ENCODE peak calls at places on chromosomes 2 and 18, in six cellular contexts. One of them, this sample, is unnamed.

GRCh38 chr2:72722492-72723090 is 103.2 kb downstream of the EXOC6B start:
- DNase-seq in SK-N-SH: peak; percentile 6
- DNase-seq in H1: no peak
- DNase-seq in K562: no peak
- DNase-seq in A549: no peak
- DNase-seq in HepG2: peak; percentile 53
- DNase-seq in this sample: no peak

GRCh38 chr18:62660741-62661140 is 54.6 kb upstream of the PHLPP1 start:
- DNase-seq in H1: no peak
- DNase-seq in HepG2: no peak
- DNase-seq in SK-N-SH: no peak
- DNase-seq in A549: no peak
- DNase-seq in K562: no peak
- DNase-seq in this sample: no peak

GRCh38 chr2:158097481-158097880 is 4.2 kb upstream of the UPP2 start:
- DNase-seq in SK-N-SH: peak; percentile 21
- DNase-seq in K562: no peak
- DNase-seq in HepG2: no peak
- DNase-seq in H1: no peak
- DNase-seq in A549: no peak
- DNase-seq in this sample: no peak

GRCh38 chr2:237073552-237073951 is 12.1 kb upstream of the COPS8 start:
- DNase-seq in K562: no peak
- DNase-seq in SK-N-SH: no peak
- DNase-seq in HepG2: no peak
- DNase-seq in H1: no peak
- DNase-seq in A549: no peak
- DNase-seq in this sample: no peak

GRCh38 chr2:98240796-98241398 is 105.4 kb upstream of the CNGA3 start:
- DNase-seq in SK-N-SH: no peak
- DNase-seq in H1: no peak
- DNase-seq in HepG2: no peak
- DNase-seq in A549: no peak
- DNase-seq in K562: no peak
- DNase-seq in this sample: no peak

GRCh38 chr18:74310411-74310810 is 5.2 kb upstream of the C18orf63 start:
- DNase-seq in A549: no peak
- DNase-seq in K562: no peak
- DNase-seq in SK-N-SH: no peak
- DNase-seq in HepG2: peak; percentile 55
- DNase-seq in H1: no peak
- DNase-seq in this sample: no peak

GRCh38 chr18:3540805-3541548 is 91.0 kb downstream of the TGIF1 start:
- DNase-seq in H1: no peak
- DNase-seq in HepG2: no peak
- DNase-seq in SK-N-SH: no peak
- DNase-seq in A549: no peak
- DNase-seq in K562: no peak
- DNase-seq in this sample: no peak

GRCh38 chr18:33584845-33585775 is 7.1 kb downstream of the ASXL3 start:
- DNase-seq in SK-N-SH: no peak
- DNase-seq in HepG2: no peak
- DNase-seq in H1: peak; percentile 17
- DNase-seq in A549: no peak
- DNase-seq in K562: no peak
- DNase-seq in this sample: no peak

GRCh38 chr2:18959952-18960717 is 370.8 kb upstream of the NT5C1B start:
- DNase-seq in HepG2: no peak
- DNase-seq in A549: no peak
- DNase-seq in K562: no peak
- DNase-seq in H1: no peak
- DNase-seq in SK-N-SH: no peak
- DNase-seq in this sample: no peak

GRCh38 chr2:128458438-128458837 is 139.8 kb upstream of the HS6ST1 start:
- DNase-seq in HepG2: no peak
- DNase-seq in K562: no peak
- DNase-seq in A549: no peak
- DNase-seq in SK-N-SH: no peak
- DNase-seq in H1: no peak
- DNase-seq in this sample: no peak

GRCh38 chr2:224563537-224563936 is 21.6 kb downstream of the CUL3 start:
- DNase-seq in K562: no peak
- DNase-seq in H1: no peak
- DNase-seq in A549: no peak
- DNase-seq in SK-N-SH: no peak
- DNase-seq in HepG2: no peak
- DNase-seq in this sample: no peak

GRCh38 chr2:168185583-168186274 is 61.7 kb downstream of the STK39 start:
- DNase-seq in HepG2: peak; percentile 79
- DNase-seq in K562: no peak
- DNase-seq in H1: no peak
- DNase-seq in A549: no peak
- DNase-seq in SK-N-SH: no peak
- DNase-seq in this sample: no peak

GRCh38 chr2:159118115-159118858 is 149.8 kb downstream of the TANC1 start:
- DNase-seq in HepG2: peak; percentile 68
- DNase-seq in K562: peak; percentile 77
- DNase-seq in SK-N-SH: peak; percentile 70
- DNase-seq in A549: peak; percentile 28
- DNase-seq in H1: peak; percentile 59
- DNase-seq in this sample: peak; percentile 51

GRCh38 chr2:241848761-241849615 is 9.7 kb downstream of the PDCD1 start:
- DNase-seq in H1: no peak
- DNase-seq in K562: no peak
- DNase-seq in A549: no peak
- DNase-seq in SK-N-SH: peak; percentile 72
- DNase-seq in HepG2: no peak
- DNase-seq in this sample: no peak

GRCh38 chr18:49907346-49907929 is 94.1 kb upstream of the ACAA2 start:
- DNase-seq in K562: no peak
- DNase-seq in SK-N-SH: no peak
- DNase-seq in HepG2: peak; percentile 20
- DNase-seq in H1: no peak
- DNase-seq in A549: no peak
- DNase-seq in this sample: no peak

GRCh38 chr2:41926614-41927580 is 120.9 kb upstream of the PKDCC start:
- DNase-seq in A549: no peak
- DNase-seq in SK-N-SH: no peak
- DNase-seq in HepG2: no peak
- DNase-seq in H1: no peak
- DNase-seq in K562: peak; percentile 28
- DNase-seq in this sample: no peak

GRCh38 chr2:169641464-169641863 is 52.7 kb downstream of the CFAP210 start:
- DNase-seq in A549: no peak
- DNase-seq in SK-N-SH: no peak
- DNase-seq in H1: no peak
- DNase-seq in HepG2: no peak
- DNase-seq in K562: no peak
- DNase-seq in this sample: no peak

GRCh38 chr2:41355794-41356193 is 692.0 kb upstream of the PKDCC start:
- DNase-seq in K562: no peak
- DNase-seq in A549: no peak
- DNase-seq in HepG2: no peak
- DNase-seq in H1: no peak
- DNase-seq in SK-N-SH: no peak
- DNase-seq in this sample: no peak

GRCh38 chr2:237253046-237253723 is 160.8 kb downstream of the COL6A3 start:
- DNase-seq in HepG2: no peak
- DNase-seq in K562: no peak
- DNase-seq in H1: no peak
- DNase-seq in SK-N-SH: no peak
- DNase-seq in A549: no peak
- DNase-seq in this sample: no peak

GRCh38 chr2:114167799-114168198 is 274.6 kb upstream of the DPP10 start:
- DNase-seq in A549: no peak
- DNase-seq in H1: no peak
- DNase-seq in HepG2: no peak
- DNase-seq in SK-N-SH: no peak
- DNase-seq in K562: no peak
- DNase-seq in this sample: no peak

GRCh38 chr2:7530001-7530400 is 612.8 kb downstream of the RNF144A start:
- DNase-seq in SK-N-SH: no peak
- DNase-seq in HepG2: no peak
- DNase-seq in H1: no peak
- DNase-seq in A549: no peak
- DNase-seq in K562: no peak
- DNase-seq in this sample: no peak

GRCh38 chr18:46531472-46531871 is 125.5 kb downstream of the LOXHD1 start:
- DNase-seq in A549: no peak
- DNase-seq in H1: no peak
- DNase-seq in K562: no peak
- DNase-seq in HepG2: no peak
- DNase-seq in SK-N-SH: no peak
- DNase-seq in this sample: no peak

GRCh38 chr2:218745160-218745558 is 34.5 kb downstream of the TTLL4 start:
- DNase-seq in A549: no peak
- DNase-seq in K562: no peak
- DNase-seq in H1: no peak
- DNase-seq in SK-N-SH: no peak
- DNase-seq in HepG2: peak; percentile 88
- DNase-seq in this sample: no peak

GRCh38 chr2:218746960-218747359 is 35.0 kb upstream of the CYP27A1 start:
- DNase-seq in K562: no peak
- DNase-seq in SK-N-SH: no peak
- DNase-seq in HepG2: no peak
- DNase-seq in H1: no peak
- DNase-seq in A549: no peak
- DNase-seq in this sample: no peak

GRCh38 chr2:218746470-218746795 is 35.5 kb upstream of the CYP27A1 start:
- DNase-seq in SK-N-SH: no peak
- DNase-seq in H1: no peak
- DNase-seq in K562: no peak
- DNase-seq in HepG2: no peak
- DNase-seq in A549: no peak
- DNase-seq in this sample: no peak

GRCh38 chr2:218744615-218745014 is 34.0 kb downstream of the TTLL4 start:
- DNase-seq in SK-N-SH: no peak
- DNase-seq in A549: no peak
- DNase-seq in K562: no peak
- DNase-seq in HepG2: no peak
- DNase-seq in H1: no peak
- DNase-seq in this sample: no peak

DNA sequence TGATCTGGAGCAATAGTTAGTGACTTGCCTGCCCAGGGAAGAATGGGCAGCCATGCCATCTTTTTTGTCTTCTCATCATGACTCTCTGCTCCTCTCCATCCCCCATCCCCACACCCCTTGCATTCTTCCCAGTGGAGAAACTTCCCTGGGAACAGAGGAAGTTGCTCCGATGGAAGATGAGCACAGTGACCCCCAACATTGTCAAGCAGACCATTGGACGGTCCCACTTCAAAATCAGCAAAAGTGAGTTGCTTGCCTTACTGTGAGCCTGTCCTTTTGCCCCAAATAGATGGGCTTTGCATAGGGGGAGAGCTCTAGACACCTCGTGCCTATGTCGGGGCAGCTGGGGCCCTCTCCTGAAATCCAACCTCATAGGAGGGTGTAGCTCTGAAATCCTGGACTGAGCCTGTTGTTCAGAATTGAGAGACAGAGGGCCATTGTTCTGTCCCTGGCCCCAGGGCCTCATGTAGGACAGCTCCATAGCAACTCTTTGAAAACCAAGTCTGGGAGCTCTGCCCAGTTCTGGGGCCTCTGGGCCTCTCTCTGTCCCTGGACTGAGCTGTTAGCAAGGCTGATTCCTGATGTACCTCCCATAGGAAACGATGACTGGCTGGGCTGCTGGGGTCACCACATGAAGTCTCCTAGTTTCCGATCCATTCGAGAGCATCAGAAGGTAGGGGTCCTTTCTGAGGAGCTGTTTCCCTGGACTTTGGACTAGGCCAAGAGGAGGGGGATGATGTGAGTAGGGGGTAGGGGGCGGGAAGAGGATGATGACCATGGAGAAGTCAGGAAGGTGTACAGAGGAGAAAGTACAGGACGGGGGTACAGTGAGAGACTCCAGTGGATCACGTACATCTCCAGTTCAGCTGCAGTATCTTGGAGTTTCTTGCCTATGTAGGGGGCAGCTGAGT is 35.2 kb downstream of the TTLL4 start:
- DNase-seq in A549: no peak
- DNase-seq in HepG2: peak; percentile 99
- DNase-seq in H1: no peak
- DNase-seq in K562: no peak
- DNase-seq in SK-N-SH: no peak
- DNase-seq in this sample: no peak
- TF ChIP-seq RFX5 in A549: no peak
- TF ChIP-seq RFX5 in HepG2: no peak
- TF ChIP-seq RFX5 in H1: no peak
- TF ChIP-seq RFX5 in K562: no peak
- TF ChIP-seq RFX5 in SK-N-SH: no peak
- TF ChIP-seq RFX5 in this sample: no peak

GRCh38 chr2:10042301-10043161 is 819 bp upstream of the KLF11 start:
- DNase-seq in SK-N-SH: no peak
- DNase-seq in K562: peak; percentile 27
- DNase-seq in A549: no peak
- DNase-seq in H1: no peak
- DNase-seq in HepG2: peak; percentile 80
- DNase-seq in this sample: no peak
- TF ChIP-seq EP300 in SK-N-SH: no peak
- TF ChIP-seq EP300 in K562: no peak
- TF ChIP-seq EP300 in A549: no peak
- TF ChIP-seq EP300 in H1: peak; percentile 23
- TF ChIP-seq EP300 in HepG2: no peak
- TF ChIP-seq EP300 in this sample: no peak

DNA sequence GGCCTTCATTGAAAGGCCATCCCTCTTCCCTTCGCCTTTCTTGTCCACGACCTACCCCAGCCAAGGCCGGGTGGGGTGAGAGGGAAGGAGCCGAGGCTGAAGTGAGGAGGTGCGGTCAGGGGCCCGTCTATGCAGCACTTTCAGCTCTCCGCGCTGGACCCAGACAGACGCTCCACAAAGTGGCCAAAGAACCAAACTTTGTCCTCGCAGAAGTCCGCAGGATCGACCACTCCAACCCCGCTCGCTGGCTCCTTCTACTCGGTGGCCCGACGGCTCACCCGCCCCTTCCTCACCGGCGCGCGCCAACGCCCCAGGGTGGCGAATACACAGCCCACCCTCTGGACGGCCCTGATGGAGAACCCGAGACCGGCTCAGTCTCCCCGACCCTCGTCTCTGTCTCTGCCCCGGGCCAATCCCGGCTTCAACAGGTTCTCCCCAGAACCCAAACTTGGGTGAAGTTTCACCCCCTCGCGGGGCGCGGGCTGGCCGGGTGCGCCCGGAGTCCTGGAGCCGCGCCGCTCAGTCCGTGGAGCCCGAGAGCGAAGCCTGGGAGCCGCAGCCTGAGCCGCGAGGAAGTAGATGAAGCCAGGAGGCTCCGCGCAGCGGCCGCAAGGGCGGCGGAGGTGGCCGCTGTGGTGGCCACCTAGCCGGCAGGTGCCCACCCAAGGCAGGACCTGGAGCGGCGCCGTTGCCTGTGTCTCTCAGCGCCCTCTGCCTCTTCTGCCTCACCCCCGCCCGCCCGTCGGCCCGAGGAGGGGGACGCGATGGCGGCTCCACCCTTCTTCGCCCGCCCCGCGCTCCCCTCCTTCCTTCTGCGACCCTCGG is 26.7 kb upstream of the ALPP start:
- DNase-seq in H1: no peak
- DNase-seq in HepG2: no peak
- DNase-seq in A549: no peak
- DNase-seq in SK-N-SH: no peak
- DNase-seq in K562: no peak
- DNase-seq in this sample: no peak
- TF ChIP-seq RAD21 in H1: no peak
- TF ChIP-seq RAD21 in HepG2: no peak
- TF ChIP-seq RAD21 in A549: no peak
- TF ChIP-seq RAD21 in SK-N-SH: no peak
- TF ChIP-seq RAD21 in K562: no peak
- TF ChIP-seq RAD21 in this sample: no peak

GRCh38 chr18:35926884-35927283 is 45.6 kb upstream of the RMP24 start:
- DNase-seq in SK-N-SH: no peak
- DNase-seq in HepG2: no peak
- DNase-seq in K562: no peak
- DNase-seq in H1: no peak
- DNase-seq in A549: no peak
- DNase-seq in this sample: no peak
- TF ChIP-seq RFX5 in SK-N-SH: no peak
- TF ChIP-seq RFX5 in HepG2: no peak
- TF ChIP-seq RFX5 in K562: no peak
- TF ChIP-seq RFX5 in H1: no peak
- TF ChIP-seq RFX5 in A549: no peak
- TF ChIP-seq RFX5 in this sample: no peak

This sample was measured in GM12878.